ENCODE peak calls at places on chromosomes 3 and 15, in four cellular contexts. N is upper lobe of right lung, W is mammary epithelial cell, M is astrocyte. G is an unnamed sample.

GRCh38 chr15:82100116-82100795 is 54.4 kb upstream of the MEX3B start:
- DNase-seq in N (no peak), W (no peak), M (no peak), G (no peak)

GRCh38 chr3:191412764-191413163 is 48.2 kb upstream of the PYDC2 start:
- DNase-seq in N (no peak), M (peak; percentile 89), W (peak; percentile 80), G (peak; percentile 86)

GRCh38 chr3:195450731-195451229 is 8.0 kb upstream of the ACAP2 start:
- DNase-seq in N (peak; percentile 64), W (no peak), M (no peak), G (no peak)

GRCh38 chr15:99702895-99703602 is 30.2 kb downstream of the LYSMD4 start:
- DNase-seq in N (no peak), W (peak; percentile 5), M (peak; percentile 60), G (peak; percentile 41)

GRCh38 chr3:12579919-12580318 is 23.0 kb downstream of the MKRN2 start:
- DNase-seq in M (peak; percentile 46), W (no peak), N (no peak), G (no peak)

GRCh38 chr3:62248831-62249776 is 124.2 kb downstream of the FEZF2 start:
- DNase-seq in W (no peak), M (no peak), N (peak; percentile 63), G (no peak)

GRCh38 chr15:52523192-52523591 is 5.5 kb downstream of the MYO5A start:
- DNase-seq in M (peak; percentile 94), N (no peak), W (peak; percentile 79), G (peak; percentile 97)

GRCh38 chr15:55739641-55740040 is 3.3 kb downstream of the PRTG start:
- DNase-seq in N (no peak), W (no peak), M (no peak), G (no peak)

GRCh38 chr15:58593870-58594269 is 155.6 kb downstream of the ADAM10 start:
- DNase-seq in W (no peak), N (no peak), M (no peak), G (no peak)

GRCh38 chr3:56302417-56302816 is 165.8 kb downstream of the ERC2 start:
- DNase-seq in W (no peak), M (no peak), N (no peak), G (no peak)

GRCh38 chr3:195895900-195896360 is 12.4 kb downstream of the TNK2 start:
- DNase-seq in M (no peak), N (peak; percentile 91), W (peak; percentile 51), G (no peak)

GRCh38 chr15:30903497-30904187 is at the start of gene FAN1:
- DNase-seq in W (peak; percentile 85), M (peak; percentile 81), N (peak; percentile 93), G (peak; percentile 84)

GRCh38 chr15:60804986-60805949 is 326.3 kb upstream of the ICE2 start:
- DNase-seq in M (peak; percentile 84), N (no peak), W (peak; percentile 16), G (peak; percentile 50)

GRCh38 chr3:102092617-102093466 is 243.5 kb downstream of the NFKBIZ start:
- DNase-seq in N (no peak), M (peak; percentile 87), W (peak; percentile 73), G (peak; percentile 68)

GRCh38 chr3:71210257-71211002 is 373.1 kb downstream of the FOXP1 start:
- DNase-seq in M (peak; percentile 47), W (peak; percentile 29), N (no peak), G (no peak)

GRCh38 chr3:64079369-64080160 is 56.3 kb upstream of the PSMD6 start:
- DNase-seq in M (no peak), W (no peak), N (no peak), G (peak; percentile 21)

GRCh38 chr15:20353966-20354883 is 187.4 kb downstream of the GOLGA6L6 start:
- DNase-seq in W (no peak), N (peak; percentile 73), M (no peak), G (no peak)

GRCh38 chr3:27632431-27633223 is 89.5 kb downstream of the EOMES start:
- DNase-seq in M (peak; percentile 64), N (peak; percentile 81), W (peak; percentile 60), G (peak; percentile 30)

GRCh38 chr3:111070772-111071256 is 802 bp upstream of the NECTIN3 start:
- DNase-seq in W (no peak), N (no peak), M (no peak), G (peak; percentile 41)

GRCh38 chr3:144683065-144683464 is 711.4 kb downstream of the DIPK2A start:
- DNase-seq in N (no peak), W (no peak), M (no peak), G (no peak)

GRCh38 chr3:144692488-144692887 is 720.9 kb downstream of the DIPK2A start:
- DNase-seq in M (no peak), N (no peak), W (no peak), G (no peak)

GRCh38 chr3:144687862-144688261 is 716.2 kb downstream of the DIPK2A start:
- DNase-seq in W (peak; percentile 8), N (no peak), M (no peak), G (no peak)
- TF ChIP-seq CTCF in W (peak; percentile 34), N (no peak), M (no peak), G (no peak)

DNA sequence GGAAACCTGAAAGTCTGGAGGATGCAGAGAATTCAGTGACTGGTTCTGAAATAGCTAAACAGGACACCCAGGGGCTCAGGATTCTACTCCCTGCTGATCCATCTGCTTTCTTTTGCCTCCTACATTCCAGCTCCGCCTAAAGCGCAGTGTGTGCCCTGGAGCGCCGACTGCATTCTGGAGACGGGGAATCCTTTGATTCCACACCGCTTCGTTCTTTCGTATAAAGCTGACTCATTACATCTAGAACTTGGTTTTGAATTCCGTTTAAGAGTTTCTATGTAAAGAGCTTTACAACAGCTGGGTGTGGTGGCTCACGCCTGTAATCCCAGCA is 61.8 kb downstream of the SENP2 start:
- DNase-seq in M (no peak), N (no peak), W (no peak), G (no peak)
- H3K36me3 ChIP-seq in M (peaks cover 17% of the 10 kb centered on the region), N (no peaks in the 10 kb centered on the region), W (peaks cover 21% of the 10 kb centered on the region), G (peaks cover 33% of the 10 kb centered on the region)

DNA sequence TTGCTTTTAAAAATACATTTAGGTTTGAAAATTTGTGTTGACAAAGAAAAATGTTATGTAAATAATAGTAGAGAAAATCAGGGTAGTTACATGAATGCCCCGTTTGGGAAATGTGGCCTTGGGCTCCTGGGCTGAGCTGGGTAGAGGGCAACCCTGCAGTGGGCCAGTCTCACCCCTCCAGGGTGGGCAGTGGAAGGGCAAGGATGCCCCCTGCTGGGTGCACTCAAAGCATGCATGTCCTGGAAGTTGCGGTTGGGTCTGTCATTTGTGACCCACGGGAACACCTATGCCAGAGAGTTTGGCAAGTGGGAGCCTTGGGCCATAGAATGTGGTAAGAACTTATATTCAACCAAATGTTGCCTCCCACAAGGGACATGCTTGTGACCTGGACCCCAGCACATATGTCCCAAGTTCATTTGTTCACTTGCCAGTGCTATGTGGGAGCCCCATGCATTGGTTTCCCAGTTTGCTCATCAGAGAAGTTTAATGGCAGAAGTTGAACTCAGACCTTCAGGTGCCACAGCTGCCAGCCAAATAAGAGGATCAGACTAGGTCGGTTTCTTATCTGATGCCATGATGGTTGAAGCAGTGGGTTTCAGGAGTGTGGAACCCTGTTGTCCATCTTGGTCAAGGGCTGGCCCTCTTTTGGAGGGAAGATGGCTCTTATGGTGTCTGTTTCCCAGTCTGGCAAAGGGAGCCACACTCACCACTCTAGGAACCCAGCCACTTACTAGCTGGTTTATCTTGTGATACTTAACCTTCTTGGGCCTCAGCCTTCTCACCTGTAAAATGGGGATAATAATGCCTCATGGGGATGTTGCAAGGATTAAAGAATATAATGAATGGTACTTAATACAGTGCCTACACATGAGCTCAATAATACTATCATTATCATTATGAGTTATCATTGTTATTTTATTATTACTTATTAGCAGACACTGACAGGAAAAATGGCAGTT is 2.5 kb upstream of the PLCB2 start:
- DNase-seq in W (no peak), M (no peak), N (peak; percentile 80), G (no peak)
- TF ChIP-seq CTCF in W (peak; percentile 68), M (peak; percentile 59), N (peak; percentile 71), G (peak; percentile 68)

GRCh38 chr15:42728975-42729374 is 8.0 kb downstream of the CDAN1 start:
- DNase-seq in M (no peak), W (no peak), N (no peak), G (no peak)

GRCh38 chr15:42728562-42728961 is 8.4 kb downstream of the CDAN1 start:
- DNase-seq in N (no peak), W (no peak), M (no peak), G (no peak)

GRCh38 chr15:42730536-42730935 is 6.4 kb downstream of the CDAN1 start:
- DNase-seq in N (no peak), W (no peak), M (no peak), G (no peak)

GRCh38 chr15:42730135-42730534 is 6.8 kb downstream of the CDAN1 start:
- DNase-seq in M (no peak), N (no peak), W (no peak), G (no peak)

DNA sequence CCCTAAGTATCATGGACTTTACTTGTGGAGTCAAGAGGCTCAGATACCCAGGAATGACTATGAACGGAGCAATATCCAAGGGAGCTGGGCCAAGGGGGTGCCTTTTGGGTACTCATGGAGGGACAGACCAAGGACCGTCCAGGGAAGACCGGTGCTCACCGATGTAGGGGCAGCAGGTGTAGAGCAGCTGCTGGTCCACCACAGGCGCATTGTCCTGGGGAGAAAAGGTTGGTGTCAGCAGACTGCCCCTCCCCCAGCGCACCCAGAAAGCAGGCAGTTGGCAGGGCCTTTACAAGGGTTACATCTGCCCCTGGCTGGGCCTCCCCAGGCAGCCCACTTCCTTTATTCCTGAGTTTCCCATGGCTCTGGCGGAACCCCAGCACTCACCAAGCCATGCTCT is 7.5 kb downstream of the CDAN1 start:
- DNase-seq in W (no peak), M (no peak), N (no peak), G (no peak)
- H3K36me3 ChIP-seq in W (peaks cover 19% of the 10 kb centered on the region), M (peaks cover 38% of the 10 kb centered on the region), N (peaks cover 98% of the 10 kb centered on the region), G (peaks cover 32% of the 10 kb centered on the region)

GRCh38 chr3:25594007-25594502 is 70.7 kb downstream of the TOP2B start:
- DNase-seq in W (peak; percentile 58), N (no peak), M (peak; percentile 68), G (peak; percentile 71)

GRCh38 chr3:25589783-25590258 is 74.9 kb downstream of the TOP2B start:
- DNase-seq in M (no peak), N (no peak), W (no peak), G (no peak)

GRCh38 chr3:25589104-25589782 is 75.5 kb downstream of the TOP2B start:
- DNase-seq in N (no peak), M (peak; percentile 29), W (no peak), G (peak; percentile 18)

GRCh38 chr3:25588441-25589103 is 76.1 kb downstream of the TOP2B start:
- DNase-seq in W (no peak), N (no peak), M (peak; percentile 61), G (no peak)

GRCh38 chr3:25592510-25592968 is 72.2 kb downstream of the TOP2B start:
- DNase-seq in N (no peak), M (peak; percentile 75), W (peak; percentile 76), G (peak; percentile 76)
- TF ChIP-seq CTCF in N (peak; percentile 34), M (peak; percentile 35), W (peak; percentile 33), G (peak; percentile 39)

GRCh38 chr15:45689616-45690015 is 54.8 kb downstream of the SQOR start:
- DNase-seq in M (no peak), W (no peak), N (no peak), G (peak; percentile 37)
- H3K36me3 ChIP-seq in M (no peaks in the 10 kb centered on the region), W (peaks cover 30% of the 10 kb centered on the region), N (peaks cover 97% of the 10 kb centered on the region), G (peaks cover 23% of the 10 kb centered on the region)

DNA sequence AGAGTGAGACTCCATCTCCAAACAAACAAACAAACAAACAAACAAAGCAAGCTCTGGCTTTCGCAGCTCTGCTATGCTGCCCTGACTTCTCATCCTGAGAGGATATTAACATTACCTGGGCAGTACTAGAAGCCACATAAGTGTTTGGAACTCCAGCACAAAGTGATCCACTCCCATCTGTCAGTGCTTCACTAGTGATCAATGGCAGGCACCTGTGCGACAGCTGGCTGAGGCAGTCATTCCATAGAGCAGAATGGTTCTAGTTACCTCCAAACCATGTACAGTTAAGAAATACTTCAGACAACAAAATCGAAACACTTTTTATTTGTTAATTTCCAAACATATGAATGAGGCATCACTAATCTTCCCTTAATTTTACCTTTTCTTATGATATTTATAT is 2.8 kb upstream of the MB21D2 start:
- DNase-seq in W (no peak), N (no peak), M (no peak), G (no peak)
- TF ChIP-seq CTCF in W (no peak), N (no peak), M (no peak), G (no peak)

GRCh38 chr3:177134166-177134565 is 63.1 kb downstream of the TBL1XR1 start:
- DNase-seq in N (no peak), M (peak; percentile 27), W (no peak), G (no peak)
- H3K36me3 ChIP-seq in N (peaks cover 3% of the 10 kb centered on the region), M (no peaks in the 10 kb centered on the region), W (no peaks in the 10 kb centered on the region), G (peaks cover 1% of the 10 kb centered on the region)

G was measured in bronchial epithelial cell.